ENCODE peak calls at places on chromosomes 13 and 19, in five cellular contexts. X is iris pigment epithelial cell, S is progenitor cell of endocrine pancreas, F is OCI-M1, O is GF-D8. J is an unnamed sample.

GRCh38 chr19:49430172-49430677 is 5.0 kb downstream of the GFY start:
- DNase-seq in F (peak), X (no peak), O (no peak), S (no peak), J (no peak)

GRCh38 chr13:40464991-40465390 is 201.4 kb downstream of the FOXO1 start:
- DNase-seq in O (no peak), F (no peak), X (no peak), S (no peak), J (no peak)

GRCh38 chr13:36131215-36131930 is at the start of gene DCLK1:
- DNase-seq in O (no peak), X (peak), S (peak), F (no peak), J (no peak)

GRCh38 chr13:44934724-44935123 is 54.5 kb downstream of the NUFIP1 start:
- DNase-seq in X (peak), F (peak), O (peak), S (no peak), J (peak)

GRCh38 chr19:36849701-36850645 is 703 bp upstream of the ZNF345 start:
- DNase-seq in O (peak), S (peak), F (peak), X (peak), J (peak)

GRCh38 chr13:98310485-98311199 is 133.6 kb upstream of the RNF113B start:
- DNase-seq in S (no peak), O (no peak), X (no peak), F (no peak), J (no peak)

GRCh38 chr19:6023085-6023682 is 45.2 kb upstream of the RANBP3 start:
- DNase-seq in F (no peak), O (no peak), S (no peak), X (peak), J (no peak)

GRCh38 chr13:51873419-51873818 is 11.7 kb downstream of the CCDC70 start:
- DNase-seq in S (no peak), F (no peak), O (no peak), X (no peak), J (no peak)

GRCh38 chr19:40089462-40089861 is 1.3 kb downstream of the ZNF780A start:
- DNase-seq in S (no peak), X (peak), O (no peak), F (peak), J (no peak)

GRCh38 chr19:44753932-44754742 is 5.6 kb downstream of the BCL3 start:
- DNase-seq in F (peak), S (no peak), X (peak), O (peak), J (peak)

GRCh38 chr13:73967397-73968165 is 166.6 kb downstream of the KLF12 start:
- DNase-seq in O (no peak), X (peak), F (peak), S (no peak), J (no peak)

GRCh38 chr13:40651866-40652587 is 14.4 kb downstream of the FOXO1 start:
- DNase-seq in F (no peak), X (no peak), O (no peak), S (no peak), J (no peak)

GRCh38 chr13:27524981-27525975 is 74.9 kb upstream of the MTIF3 start:
- DNase-seq in O (no peak), X (no peak), S (no peak), F (no peak), J (no peak)

GRCh38 chr13:33519561-33520479 is 234.3 kb upstream of the STARD13 start:
- DNase-seq in X (peak), O (no peak), S (no peak), F (no peak), J (no peak)

GRCh38 chr13:50244913-50245574 is 229.8 kb downstream of the KCNRG start:
- DNase-seq in F (peak), O (no peak), X (peak), S (no peak), J (no peak)

GRCh38 chr13:61592489-61592888 is 176.8 kb upstream of the PCDH20 start:
- DNase-seq in F (peak), S (no peak), O (no peak), X (no peak), J (no peak)

GRCh38 chr13:38979891-38980627 is 10.6 kb downstream of the STOML3 start:
- DNase-seq in S (no peak), X (peak), O (no peak), F (no peak), J (no peak)

GRCh38 chr19:36051637-36052036 is 2.4 kb downstream of the THAP8 start:
- DNase-seq in O (no peak), X (no peak), F (no peak), S (no peak), J (no peak)

GRCh38 chr13:46905249-46905648 is 8.4 kb upstream of the HTR2A start:
- DNase-seq in X (no peak), O (no peak), F (peak), S (no peak), J (no peak)

GRCh38 chr13:41827507-41828213 is 133.2 kb downstream of the VWA8 start:
- DNase-seq in O (no peak), S (no peak), X (peak), F (no peak), J (no peak)

GRCh38 chr19:48819366-48819816 is 8.6 kb upstream of the BCAT2 start:
- DNase-seq in X (peak), F (peak), O (no peak), S (no peak), J (no peak)

GRCh38 chr13:30745917-30746686 is 10.8 kb downstream of the ALOX5AP start:
- DNase-seq in S (no peak), O (peak), X (no peak), F (peak), J (peak)

GRCh38 chr13:26480246-26480855 is 77.1 kb upstream of the WASF3 start:
- DNase-seq in F (no peak), O (no peak), X (peak), S (no peak), J (no peak)

GRCh38 chr13:27969073-27969865 is at the start of gene CDX2:
- DNase-seq in S (no peak), F (no peak), O (no peak), X (no peak), J (no peak)

GRCh38 chr19:24086974-24087595 is at the start of gene ZNF254:
- DNase-seq in O (peak), F (peak), X (peak), S (peak), J (peak)

GRCh38 chr13:95564091-95564490 is 11.6 kb downstream of the CLDN10 start:
- DNase-seq in X (peak), O (no peak), S (no peak), F (no peak), J (no peak)

GRCh38 chr19:19338082-19338481 is 17.5 kb downstream of the MAU2 start:
- DNase-seq in X (peak), S (no peak), O (no peak), F (no peak), J (no peak)

GRCh38 chr13:40780822-40781401 is 8.5 kb upstream of the SLC25A15 start:
- DNase-seq in F (peak), S (no peak), X (peak), O (no peak), J (no peak)